ENCODE peak calls at places on chromosomes 11 and 22, in six cellular contexts. One of them, this sample, is unnamed.
A peak's percentile ranks its signal among the peaks of the same experiment; 100 is the strongest.

GRCh38 chr11:71192629-71193028 is 59.7 kb downstream of the SHANK2 start:
- DNase-seq in astrocyte: no peak
- DNase-seq in T-helper 1 cell: no peak
- DNase-seq in ureter: no peak
- DNase-seq in natural killer cell: no peak
- DNase-seq in Kasumi-1: no peak
- DNase-seq in this sample: no peak

GRCh38 chr11:10327254-10327653 is 22.4 kb downstream of the ADM start:
- DNase-seq in astrocyte: peak; percentile 51
- DNase-seq in T-helper 1 cell: no peak
- DNase-seq in ureter: no peak
- DNase-seq in natural killer cell: no peak
- DNase-seq in Kasumi-1: peak; percentile 18
- DNase-seq in this sample: peak; percentile 64

GRCh38 chr22:49674479-49674830 is 153.2 kb downstream of the BRD1 start:
- DNase-seq in astrocyte: no peak
- DNase-seq in T-helper 1 cell: no peak
- DNase-seq in ureter: no peak
- DNase-seq in natural killer cell: no peak
- DNase-seq in Kasumi-1: no peak
- DNase-seq in this sample: no peak

GRCh38 chr11:65646921-65647701 is 9.2 kb downstream of the SIPA1 start:
- DNase-seq in astrocyte: no peak
- DNase-seq in T-helper 1 cell: no peak
- DNase-seq in ureter: no peak
- DNase-seq in natural killer cell: no peak
- DNase-seq in Kasumi-1: no peak
- DNase-seq in this sample: peak; percentile 30

GRCh38 chr22:17436382-17436951 is 67.2 kb downstream of the CECR2 start:
- DNase-seq in astrocyte: peak; percentile 6
- DNase-seq in T-helper 1 cell: no peak
- DNase-seq in ureter: no peak
- DNase-seq in natural killer cell: no peak
- DNase-seq in Kasumi-1: peak; percentile 10
- DNase-seq in this sample: peak; percentile 20

GRCh38 chr11:43053638-43054412 is 258.0 kb upstream of the API5 start:
- DNase-seq in astrocyte: no peak
- DNase-seq in T-helper 1 cell: no peak
- DNase-seq in ureter: no peak
- DNase-seq in natural killer cell: no peak
- DNase-seq in Kasumi-1: no peak
- DNase-seq in this sample: no peak

GRCh38 chr11:1161410-1162152 is 3.8 kb downstream of the MUC5AC start:
- DNase-seq in astrocyte: no peak
- DNase-seq in T-helper 1 cell: no peak
- DNase-seq in ureter: no peak
- DNase-seq in natural killer cell: no peak
- DNase-seq in Kasumi-1: no peak
- DNase-seq in this sample: no peak

GRCh38 chr11:104163100-104164027 is 583 bp downstream of the PDGFD start:
- DNase-seq in astrocyte: peak; percentile 27
- DNase-seq in T-helper 1 cell: no peak
- DNase-seq in ureter: no peak
- DNase-seq in natural killer cell: peak; percentile 28
- DNase-seq in Kasumi-1: no peak
- DNase-seq in this sample: peak; percentile 44

GRCh38 chr11:17391493-17392355 is 3.3 kb upstream of the KCNJ11 start:
- DNase-seq in astrocyte: no peak
- DNase-seq in T-helper 1 cell: no peak
- DNase-seq in ureter: no peak
- DNase-seq in natural killer cell: no peak
- DNase-seq in Kasumi-1: no peak
- DNase-seq in this sample: no peak

GRCh38 chr11:99584822-99585221 is 564.1 kb downstream of the CNTN5 start:
- DNase-seq in astrocyte: no peak
- DNase-seq in T-helper 1 cell: no peak
- DNase-seq in ureter: no peak
- DNase-seq in natural killer cell: no peak
- DNase-seq in Kasumi-1: no peak
- DNase-seq in this sample: no peak

GRCh38 chr11:72570893-72571741 is 103.1 kb downstream of the PDE2A start:
- DNase-seq in astrocyte: no peak
- DNase-seq in T-helper 1 cell: no peak
- DNase-seq in ureter: no peak
- DNase-seq in natural killer cell: no peak
- DNase-seq in Kasumi-1: no peak
- DNase-seq in this sample: no peak

GRCh38 chr22:45757068-45757467 is 85.4 kb downstream of the ATXN10 start:
- DNase-seq in astrocyte: peak; percentile 46
- DNase-seq in T-helper 1 cell: no peak
- DNase-seq in ureter: no peak
- DNase-seq in natural killer cell: no peak
- DNase-seq in Kasumi-1: no peak
- DNase-seq in this sample: peak; percentile 59

GRCh38 chr22:18078329-18079041 is 695 bp downstream of the PEX26 start:
- DNase-seq in astrocyte: peak; percentile 10
- DNase-seq in T-helper 1 cell: peak; percentile 51
- DNase-seq in ureter: no peak
- DNase-seq in natural killer cell: peak; percentile 30
- DNase-seq in Kasumi-1: peak; percentile 23
- DNase-seq in this sample: peak; percentile 26

GRCh38 chr11:125091247-125091876 is 20.1 kb downstream of the TMEM218 start:
- DNase-seq in astrocyte: peak; percentile 64
- DNase-seq in T-helper 1 cell: peak; percentile 9
- DNase-seq in ureter: no peak
- DNase-seq in natural killer cell: no peak
- DNase-seq in Kasumi-1: peak; percentile 60
- DNase-seq in this sample: peak; percentile 71

GRCh38 chr22:50010676-50011446 is 1.7 kb downstream of the IL17REL start:
- DNase-seq in astrocyte: no peak
- DNase-seq in T-helper 1 cell: no peak
- DNase-seq in ureter: no peak
- DNase-seq in natural killer cell: peak; percentile 59
- DNase-seq in Kasumi-1: no peak
- DNase-seq in this sample: no peak

GRCh38 chr22:23516304-23516703 is 63.8 kb downstream of the IGLL1 start:
- DNase-seq in astrocyte: no peak
- DNase-seq in T-helper 1 cell: no peak
- DNase-seq in ureter: no peak
- DNase-seq in natural killer cell: no peak
- DNase-seq in Kasumi-1: no peak
- DNase-seq in this sample: no peak

GRCh38 chr22:17396531-17396930 is 27.3 kb downstream of the CECR2 start:
- DNase-seq in astrocyte: no peak
- DNase-seq in T-helper 1 cell: no peak
- DNase-seq in ureter: no peak
- DNase-seq in natural killer cell: no peak
- DNase-seq in Kasumi-1: no peak
- DNase-seq in this sample: no peak

GRCh38 chr11:72244317-72245231 is 598 bp upstream of the PHOX2A start:
- DNase-seq in astrocyte: no peak
- DNase-seq in T-helper 1 cell: no peak
- DNase-seq in ureter: no peak
- DNase-seq in natural killer cell: no peak
- DNase-seq in Kasumi-1: no peak
- DNase-seq in this sample: no peak

GRCh38 chr11:130441726-130442125 is 6.7 kb upstream of the ADAMTS15 start:
- DNase-seq in astrocyte: peak; percentile 18
- DNase-seq in T-helper 1 cell: no peak
- DNase-seq in ureter: no peak
- DNase-seq in natural killer cell: no peak
- DNase-seq in Kasumi-1: no peak
- DNase-seq in this sample: peak; percentile 26

GRCh38 chr11:2833051-2833937 is 52.3 kb downstream of the CDKN1C start:
- DNase-seq in astrocyte: no peak
- DNase-seq in T-helper 1 cell: no peak
- DNase-seq in ureter: no peak
- DNase-seq in natural killer cell: no peak
- DNase-seq in Kasumi-1: no peak
- DNase-seq in this sample: no peak

GRCh38 chr22:46546466-46547178 is 9.2 kb upstream of the CELSR1 start:
- DNase-seq in astrocyte: peak; percentile 73
- DNase-seq in T-helper 1 cell: no peak
- DNase-seq in ureter: peak; percentile 68
- DNase-seq in natural killer cell: no peak
- DNase-seq in Kasumi-1: no peak
- DNase-seq in this sample: peak; percentile 79

GRCh38 chr11:28619870-28620540 is 511.8 kb downstream of the METTL15 start:
- DNase-seq in astrocyte: peak; percentile 76
- DNase-seq in T-helper 1 cell: no peak
- DNase-seq in ureter: no peak
- DNase-seq in natural killer cell: no peak
- DNase-seq in Kasumi-1: no peak
- DNase-seq in this sample: peak; percentile 29

GRCh38 chr11:114250993-114251796 is 45.0 kb upstream of the NNMT start:
- DNase-seq in astrocyte: no peak
- DNase-seq in T-helper 1 cell: no peak
- DNase-seq in ureter: no peak
- DNase-seq in natural killer cell: no peak
- DNase-seq in Kasumi-1: no peak
- DNase-seq in this sample: no peak

GRCh38 chr11:110774138-110775014 is 62.1 kb upstream of the ARHGAP20 start:
- DNase-seq in astrocyte: peak; percentile 22
- DNase-seq in T-helper 1 cell: no peak
- DNase-seq in ureter: no peak
- DNase-seq in natural killer cell: no peak
- DNase-seq in Kasumi-1: no peak
- DNase-seq in this sample: no peak

GRCh38 chr22:39389420-39389819 is 10.2 kb upstream of the TAB1 start:
- DNase-seq in astrocyte: no peak
- DNase-seq in T-helper 1 cell: no peak
- DNase-seq in ureter: no peak
- DNase-seq in natural killer cell: no peak
- DNase-seq in Kasumi-1: no peak
- DNase-seq in this sample: no peak

GRCh38 chr11:59142530-59143507 is at the start of gene FAM111A:
- DNase-seq in astrocyte: peak; percentile 84
- DNase-seq in T-helper 1 cell: peak; percentile 92
- DNase-seq in ureter: peak; percentile 92
- DNase-seq in natural killer cell: peak; percentile 75
- DNase-seq in Kasumi-1: peak; percentile 90
- DNase-seq in this sample: peak; percentile 89

GRCh38 chr22:21032037-21032842 is at the start of gene SLC7A4:
- DNase-seq in astrocyte: no peak
- DNase-seq in T-helper 1 cell: no peak
- DNase-seq in ureter: no peak
- DNase-seq in natural killer cell: no peak
- DNase-seq in Kasumi-1: no peak
- DNase-seq in this sample: no peak

GRCh38 chr11:62548545-62549335 is 2.1 kb upstream of the AHNAK start:
- DNase-seq in astrocyte: peak; percentile 31
- DNase-seq in T-helper 1 cell: no peak
- DNase-seq in ureter: no peak
- DNase-seq in natural killer cell: no peak
- DNase-seq in Kasumi-1: no peak
- DNase-seq in this sample: no peak

GRCh38 chr11:1879941-1880720 is 11.6 kb downstream of the PRR33 start:
- DNase-seq in astrocyte: peak; percentile 13
- DNase-seq in T-helper 1 cell: no peak
- DNase-seq in ureter: peak; percentile 76
- DNase-seq in natural killer cell: peak; percentile 16
- DNase-seq in Kasumi-1: no peak
- DNase-seq in this sample: peak; percentile 34

This sample was measured in fibroblast of lung.